ENCODE peak calls at places on chromosomes 12 and 14, in nine cellular contexts. R, G, J, L, B, U, F, Z and Q are unnamed samples.
A peak's percentile ranks its signal among the peaks of the same experiment; 100 is the strongest.

GRCh38 chr12:126668961-126669360 is 1598.0 kb upstream of the TMEM132C start:
- DNase-seq in R (no peak), G (no peak), J (peak; percentile 59), L (no peak), B (no peak), U (no peak), F (no peak), Z (no peak), Q (peak; percentile 65)

GRCh38 chr12:26648584-26648983 is 184.4 kb downstream of the ITPR2 start:
- DNase-seq in R (no peak), G (peak; percentile 90), J (peak; percentile 59), L (no peak), B (no peak), U (no peak), F (no peak), Z (peak; percentile 79), Q (peak; percentile 88)

GRCh38 chr12:31834158-31834557 is 105.3 kb upstream of the AMN1 start:
- DNase-seq in R (no peak), G (no peak), J (no peak), L (no peak), B (no peak), U (no peak), F (no peak), Z (no peak), Q (no peak)

GRCh38 chr14:23339506-23340268 is 13.0 kb downstream of the SLC22A17 start:
- DNase-seq in R (no peak), G (no peak), J (no peak), L (no peak), B (no peak), U (no peak), F (peak; percentile 27), Z (no peak), Q (no peak)

GRCh38 chr12:6095269-6095668 is 29.2 kb downstream of the VWF start:
- DNase-seq in R (no peak), G (no peak), J (no peak), L (no peak), B (no peak), U (no peak), F (no peak), Z (no peak), Q (no peak)

GRCh38 chr14:70779667-70780066 is 29.6 kb downstream of the MAP3K9 start:
- DNase-seq in R (no peak), G (no peak), J (peak; percentile 70), L (no peak), B (no peak), U (no peak), F (no peak), Z (no peak), Q (no peak)

GRCh38 chr12:68622250-68622649 is 11.6 kb downstream of the RAP1B start:
- DNase-seq in R (no peak), G (no peak), J (no peak), L (no peak), B (no peak), U (no peak), F (no peak), Z (no peak), Q (no peak)

GRCh38 chr12:3630111-3630510 is 122.8 kb downstream of the CRACR2A start:
- DNase-seq in R (no peak), G (no peak), J (no peak), L (no peak), B (no peak), U (no peak), F (no peak), Z (no peak), Q (no peak)

GRCh38 chr12:113794774-113795173 is 171.4 kb downstream of the RBM19 start:
- DNase-seq in R (no peak), G (no peak), J (no peak), L (no peak), B (no peak), U (no peak), F (no peak), Z (no peak), Q (no peak)